ENCODE peak calls at places on chromosome 4, in five cellular contexts. D is transverse colon, B is ascending aorta, A is mesendoderm, T is cardiac muscle cell. Q is an unnamed sample. For H3K4me1 and H3K27me3, the result is how much of the 10 kb centered on the place peaks cover.

GRCh38 chr4:146844761-146845160 is 100.9 kb downstream of the TTC29 start:
- DNase-seq in T (no peak), D (no peak), B (no peak), A (no peak), Q (no peak)

GRCh38 chr4:53943345-53944085 is 120.9 kb downstream of the CHIC2 start:
- DNase-seq in D (no peak), B (no peak), A (no peak), T (no peak), Q (no peak)

GRCh38 chr4:99029852-99030251 is 34.3 kb downstream of the METAP1 start:
- DNase-seq in D (no peak), T (no peak), A (no peak), B (no peak), Q (no peak)

GRCh38 chr4:75696036-75696435 is 22.8 kb upstream of the G3BP2 start:
- DNase-seq in T (no peak), D (peak), A (no peak), B (no peak), Q (no peak)

GRCh38 chr4:56958111-56958517 is 19.3 kb downstream of the NOA1 start:
- DNase-seq in D (peak), B (peak), T (no peak), A (no peak), Q (no peak)

GRCh38 chr4:161937596-161937995 is 226.2 kb downstream of the FSTL5 start:
- DNase-seq in A (no peak), D (no peak), T (no peak), B (no peak), Q (no peak)

GRCh38 chr4:169079942-169080827 is 70.1 kb upstream of the CBR4 start:
- DNase-seq in T (no peak), A (no peak), B (no peak), D (no peak), Q (no peak)

GRCh38 chr4:169209388-169209883 is 61.3 kb downstream of the SH3RF1 start:
- DNase-seq in D (no peak), A (peak), B (no peak), T (no peak), Q (no peak)

GRCh38 chr4:139762715-139763114 is 97.1 kb downstream of the MGST2 start:
- DNase-seq in T (no peak), A (no peak), D (no peak), B (no peak), Q (no peak)

GRCh38 chr4:139763668-139764067 is 98.0 kb downstream of the MGST2 start:
- DNase-seq in A (no peak), D (no peak), T (peak), B (no peak), Q (no peak)

GRCh38 chr4:139764192-139764591 is 98.6 kb downstream of the MGST2 start:
- DNase-seq in T (peak), D (no peak), B (no peak), A (no peak), Q (no peak)

GRCh38 chr4:139763205-139763604 is 97.6 kb downstream of the MGST2 start:
- DNase-seq in D (no peak), T (no peak), A (peak), B (no peak), Q (no peak)

DNA sequence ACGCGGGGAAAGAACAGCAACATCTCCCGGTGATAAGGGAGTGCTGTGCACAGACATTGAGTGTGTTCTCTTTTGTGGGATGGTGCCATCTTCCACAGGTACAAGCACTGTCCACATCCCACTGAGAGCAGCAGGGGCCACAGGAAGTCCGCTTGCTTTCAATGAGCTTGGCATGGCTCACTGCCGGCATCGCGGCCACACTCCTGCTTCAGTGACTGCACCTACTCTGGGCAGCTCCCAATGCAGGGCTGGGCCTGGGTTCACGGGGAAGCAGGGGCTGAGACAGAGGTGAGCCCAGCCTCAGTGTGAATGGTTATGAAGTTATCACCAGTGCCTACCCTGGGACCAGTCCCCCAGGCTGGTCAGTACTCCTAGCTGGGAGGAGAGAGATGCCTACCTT is 99.1 kb downstream of the MGST2 start:
- DNase-seq in D (no peak), A (no peak), B (no peak), T (no peak), Q (no peak)
- H3K4me1 ChIP-seq in D (under half), A (under half), B (under half), T (under half), Q (under half)

GRCh38 chr4:3364199-3364598 is 71.4 kb downstream of the RGS12 start:
- DNase-seq in B (no peak), D (no peak), T (no peak), A (no peak), Q (no peak)

GRCh38 chr4:3362431-3363287 is 69.8 kb downstream of the RGS12 start:
- DNase-seq in B (no peak), A (no peak), D (no peak), T (no peak), Q (no peak)

GRCh38 chr4:3364634-3365314 is 72.0 kb downstream of the RGS12 start:
- DNase-seq in B (no peak), D (no peak), A (no peak), T (no peak), Q (no peak)

GRCh38 chr4:3361896-3362295 is 69.1 kb downstream of the RGS12 start:
- DNase-seq in T (no peak), D (no peak), B (no peak), A (no peak), Q (no peak)

DNA sequence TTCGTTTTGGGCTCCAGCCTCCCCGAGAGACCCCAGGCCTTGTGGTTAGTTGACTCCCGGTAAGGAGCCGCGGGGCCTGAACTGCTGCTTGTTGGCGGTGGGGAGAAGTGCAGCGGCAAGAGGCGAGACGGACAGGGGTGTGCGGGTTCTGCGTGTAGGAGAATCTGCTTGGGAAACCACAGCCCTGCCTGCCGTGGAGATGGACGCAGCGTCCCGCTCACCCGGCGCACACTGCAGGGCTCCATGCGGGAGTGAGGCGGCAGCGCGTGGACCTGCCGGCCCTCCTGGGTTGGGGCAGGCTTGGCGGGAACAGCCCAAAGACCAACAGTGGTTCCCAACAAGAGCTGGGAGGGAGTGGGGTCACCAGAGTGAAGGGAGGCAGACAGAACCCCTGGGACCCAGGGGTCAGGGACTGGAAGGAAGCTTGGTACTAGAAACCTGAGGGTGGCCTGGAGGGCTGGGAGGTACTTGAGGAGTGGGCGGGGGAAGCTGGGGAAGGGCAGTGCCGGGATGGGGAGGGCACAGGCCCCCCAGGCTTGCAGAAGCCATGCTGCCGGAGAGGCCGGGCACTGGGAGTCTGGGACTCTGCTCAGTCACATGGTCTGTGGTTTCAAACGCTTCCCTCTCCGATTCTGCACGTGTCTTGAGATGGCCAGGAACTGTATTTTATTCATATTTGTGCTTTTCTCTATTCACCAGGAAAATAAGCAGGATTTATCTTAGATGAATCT is 70.8 kb downstream of the RGS12 start:
- DNase-seq in A (no peak), B (no peak), T (no peak), D (no peak), Q (no peak)
- H3K4me3 ChIP-seq in A (no peak), B (no peak), T (no peak), D (no peak), Q (no peak)

GRCh38 chr4:154491731-154492249 is at the start of gene DCHS2:
- DNase-seq in A (peak), B (no peak), D (peak), T (peak), Q (peak)

GRCh38 chr4:154489558-154490260 is 1.9 kb downstream of the DCHS2 start:
- DNase-seq in B (no peak), T (no peak), D (no peak), A (no peak), Q (no peak)

GRCh38 chr4:154490261-154490588 is 1.4 kb downstream of the DCHS2 start:
- DNase-seq in D (no peak), A (peak), T (no peak), B (no peak), Q (no peak)

GRCh38 chr4:154491341-154491679 is 289 bp downstream of the DCHS2 start:
- DNase-seq in D (peak), B (no peak), A (peak), T (peak), Q (peak)

DNA sequence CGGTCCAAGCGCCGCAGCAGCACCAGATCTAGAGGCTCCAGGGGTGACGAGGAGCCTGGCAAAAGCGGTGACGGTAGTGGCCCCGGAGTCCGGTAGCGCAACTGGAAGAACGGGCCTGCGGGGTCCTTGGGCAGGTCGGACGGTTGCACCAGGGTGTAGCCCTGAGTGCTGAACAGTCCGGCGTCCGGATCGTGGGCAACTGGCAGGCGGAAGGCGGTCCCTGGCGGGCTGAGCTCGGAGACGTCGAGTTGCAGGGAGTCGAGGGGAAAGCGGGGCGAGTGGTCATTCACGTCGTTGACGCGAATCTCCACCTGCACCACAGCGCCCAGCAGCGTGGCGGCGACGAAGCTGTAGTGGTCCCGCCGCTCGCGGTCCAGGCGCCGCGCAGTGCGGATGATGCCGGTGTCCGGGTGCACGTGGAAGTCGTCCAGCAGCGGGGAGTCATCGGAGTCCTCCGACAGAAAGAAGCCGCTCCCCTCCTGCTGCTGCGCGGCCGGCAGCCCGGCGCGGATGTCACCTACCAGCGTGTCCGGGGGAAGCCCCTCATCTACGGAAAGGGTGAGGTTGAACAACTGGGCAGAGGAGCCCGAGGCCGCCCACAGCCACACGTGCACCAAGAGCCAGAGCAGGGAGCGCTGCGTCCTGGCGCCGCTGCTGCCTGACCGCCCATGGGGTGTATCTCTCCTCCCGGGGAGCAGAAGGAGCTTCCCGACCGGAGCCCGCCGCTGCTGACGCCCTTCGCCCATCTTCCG is 834 bp downstream of the DCHS2 start:
- DNase-seq in D (peak), B (no peak), A (peak), T (peak), Q (no peak)
- H3K27me3 ChIP-seq in D (half or more), B (under half), A (under half), T (half or more), Q (under half)

GRCh38 chr4:145484240-145484846 is 2.7 kb downstream of the SMAD1 start:
- DNase-seq in B (no peak), T (no peak), A (no peak), D (no peak), Q (no peak)
- H3K4me1 ChIP-seq in B (under half), T (under half), A (under half), D (under half), Q (under half)